ENCODE peak calls at places on chromosome 18, in five cellular contexts. One of them, this sample, is unnamed.

GRCh38 chr18:31490387-31490786 is 7.6 kb upstream of the DSG2 start:
- DNase-seq in A549: peak
- DNase-seq in H1: no peak
- DNase-seq in HepG2: no peak
- DNase-seq in K562: no peak
- DNase-seq in this sample: no peak

GRCh38 chr18:32092422-32093105 is 890 bp downstream of the RNF138 start:
- DNase-seq in A549: peak
- DNase-seq in H1: peak
- DNase-seq in HepG2: peak
- DNase-seq in K562: peak
- DNase-seq in this sample: peak

GRCh38 chr18:63578357-63578958 is 8.7 kb upstream of the SERPINB13 start:
- DNase-seq in A549: peak
- DNase-seq in H1: no peak
- DNase-seq in HepG2: peak
- DNase-seq in K562: peak
- DNase-seq in this sample: peak

GRCh38 chr18:48885266-48885950 is 65.4 kb downstream of the SMAD7 start:
- DNase-seq in A549: no peak
- DNase-seq in H1: no peak
- DNase-seq in HepG2: no peak
- DNase-seq in K562: no peak
- DNase-seq in this sample: no peak

GRCh38 chr18:62044490-62045000 is 142.3 kb downstream of the PIGN start:
- DNase-seq in A549: no peak
- DNase-seq in H1: no peak
- DNase-seq in HepG2: no peak
- DNase-seq in K562: no peak
- DNase-seq in this sample: no peak

GRCh38 chr18:71707985-71708500 is 836.1 kb downstream of the CBLN2 start:
- DNase-seq in A549: no peak
- DNase-seq in H1: no peak
- DNase-seq in HepG2: no peak
- DNase-seq in K562: no peak
- DNase-seq in this sample: no peak

GRCh38 chr18:60722742-60723141 is 350.2 kb upstream of the MC4R start:
- DNase-seq in A549: no peak
- DNase-seq in H1: no peak
- DNase-seq in HepG2: no peak
- DNase-seq in K562: no peak
- DNase-seq in this sample: no peak

GRCh38 chr18:23719634-23720201 is 30.5 kb downstream of the LAMA3 start:
- DNase-seq in A549: peak
- DNase-seq in H1: peak
- DNase-seq in HepG2: peak
- DNase-seq in K562: peak
- DNase-seq in this sample: peak

GRCh38 chr18:48190994-48191393 is 218.2 kb downstream of the ZBTB7C start:
- DNase-seq in A549: no peak
- DNase-seq in H1: no peak
- DNase-seq in HepG2: no peak
- DNase-seq in K562: no peak
- DNase-seq in this sample: no peak

GRCh38 chr18:48293954-48294893 is 115.0 kb downstream of the ZBTB7C start:
- DNase-seq in A549: no peak
- DNase-seq in H1: no peak
- DNase-seq in HepG2: no peak
- DNase-seq in K562: no peak
- DNase-seq in this sample: no peak

GRCh38 chr18:73479472-73479871 is 611.7 kb upstream of the NETO1 start:
- DNase-seq in A549: no peak
- DNase-seq in H1: no peak
- DNase-seq in HepG2: no peak
- DNase-seq in K562: no peak
- DNase-seq in this sample: peak

GRCh38 chr18:35063875-35064274 is 22.7 kb downstream of the MAPRE2 start:
- DNase-seq in A549: no peak
- DNase-seq in H1: no peak
- DNase-seq in HepG2: no peak
- DNase-seq in K562: no peak
- DNase-seq in this sample: no peak

GRCh38 chr18:45967007-45967706 is at the start of gene EPG5:
- DNase-seq in A549: peak
- DNase-seq in H1: peak
- DNase-seq in HepG2: peak
- DNase-seq in K562: peak
- DNase-seq in this sample: peak

GRCh38 chr18:80202264-80202998 is 44.9 kb downstream of the PARD6G start:
- DNase-seq in A549: no peak
- DNase-seq in H1: no peak
- DNase-seq in HepG2: no peak
- DNase-seq in K562: no peak
- DNase-seq in this sample: no peak

GRCh38 chr18:65398347-65398746 is 352.5 kb upstream of the CDH7 start:
- DNase-seq in A549: no peak
- DNase-seq in H1: no peak
- DNase-seq in HepG2: no peak
- DNase-seq in K562: no peak
- DNase-seq in this sample: no peak

GRCh38 chr18:49734836-49735235 is 78.5 kb downstream of the ACAA2 start:
- DNase-seq in A549: no peak
- DNase-seq in H1: no peak
- DNase-seq in HepG2: no peak
- DNase-seq in K562: no peak
- DNase-seq in this sample: no peak

GRCh38 chr18:35344736-35345459 is 678 bp upstream of the ZNF24 start:
- DNase-seq in A549: no peak
- DNase-seq in H1: no peak
- DNase-seq in HepG2: no peak
- DNase-seq in K562: no peak
- DNase-seq in this sample: no peak

GRCh38 chr18:3180325-3180724 is 39.4 kb downstream of the MYOM1 start:
- DNase-seq in A549: no peak
- DNase-seq in H1: no peak
- DNase-seq in HepG2: no peak
- DNase-seq in K562: no peak
- DNase-seq in this sample: peak
- TF ChIP-seq MAFK in A549: no peak
- TF ChIP-seq MAFK in H1: no peak
- TF ChIP-seq MAFK in HepG2: no peak
- TF ChIP-seq MAFK in K562: no peak
- TF ChIP-seq MAFK in this sample: no peak

DNA sequence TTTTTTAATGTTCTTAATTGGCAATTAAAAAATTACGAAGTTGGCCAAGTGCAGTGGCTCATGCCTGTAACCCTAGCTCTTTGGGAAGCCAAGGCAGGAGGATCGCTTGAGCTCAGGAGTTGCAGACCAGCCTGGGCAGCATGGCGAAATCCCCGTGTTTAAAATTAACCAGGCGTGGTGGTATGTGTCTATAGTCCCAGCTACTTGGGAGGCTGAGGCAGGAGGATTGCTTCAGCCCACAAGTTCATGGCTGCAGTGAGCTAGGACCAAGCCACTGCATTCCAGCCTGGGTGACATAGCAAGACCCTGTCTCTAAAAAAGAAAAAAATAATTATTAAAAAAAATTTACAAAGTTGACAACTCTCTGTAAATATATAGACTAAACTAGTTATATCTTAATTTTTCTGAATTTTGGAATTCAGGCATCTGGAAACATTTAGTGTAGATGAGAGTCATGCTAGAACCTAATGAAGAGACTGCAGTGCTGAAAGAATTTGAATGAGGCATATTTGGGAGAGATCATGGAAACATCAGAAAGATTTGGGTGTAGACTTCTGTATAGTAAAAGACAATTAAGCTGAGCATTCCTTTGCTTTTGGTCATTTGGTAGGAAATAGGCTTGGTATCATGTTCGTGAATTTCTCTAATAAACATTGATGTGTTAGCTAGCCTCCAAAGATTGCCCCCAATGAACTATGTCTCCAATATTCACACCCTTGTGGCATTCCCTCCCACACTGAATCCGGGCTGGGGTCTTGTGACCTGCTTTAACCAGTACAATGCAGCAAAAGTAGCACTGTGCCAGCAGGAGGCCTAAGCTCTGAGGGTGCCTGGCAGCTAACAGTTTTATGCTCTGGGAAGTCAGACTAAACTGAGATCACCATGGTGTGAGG is 4.2 kb upstream of the ROCK1 start:
- DNase-seq in A549: no peak
- DNase-seq in H1: no peak
- DNase-seq in HepG2: no peak
- DNase-seq in K562: no peak
- DNase-seq in this sample: peak
- TF ChIP-seq MAFK in A549: no peak
- TF ChIP-seq MAFK in H1: no peak
- TF ChIP-seq MAFK in HepG2: no peak
- TF ChIP-seq MAFK in K562: no peak
- TF ChIP-seq MAFK in this sample: no peak

GRCh38 chr18:69649678-69650077 is 249.0 kb downstream of the DOK6 start:
- DNase-seq in A549: no peak
- DNase-seq in H1: no peak
- DNase-seq in HepG2: no peak
- DNase-seq in K562: no peak
- DNase-seq in this sample: no peak

GRCh38 chr18:69647695-69648094 is 247.0 kb downstream of the DOK6 start:
- DNase-seq in A549: no peak
- DNase-seq in H1: no peak
- DNase-seq in HepG2: no peak
- DNase-seq in K562: no peak
- DNase-seq in this sample: no peak

GRCh38 chr18:69651243-69651642 is 250.6 kb downstream of the DOK6 start:
- DNase-seq in A549: no peak
- DNase-seq in H1: no peak
- DNase-seq in HepG2: no peak
- DNase-seq in K562: no peak
- DNase-seq in this sample: no peak

DNA sequence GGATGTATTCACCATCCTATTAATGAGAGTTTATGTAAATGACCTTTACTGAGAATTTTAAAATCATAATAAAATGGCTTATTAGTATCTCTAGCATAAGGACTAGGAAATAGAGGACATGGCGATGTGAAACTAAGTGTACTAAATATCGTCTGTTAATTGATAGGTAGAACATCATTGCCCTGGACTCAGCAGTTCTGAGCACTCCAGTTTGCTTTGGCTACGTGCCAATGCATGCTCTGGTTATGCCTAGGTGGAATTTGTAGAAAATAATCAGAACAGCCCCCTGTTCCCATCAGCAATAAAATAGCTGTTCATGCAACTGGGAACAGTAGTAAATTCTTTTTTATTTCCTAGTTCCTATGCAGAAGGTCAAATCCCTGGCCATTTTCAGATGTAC is 247.8 kb downstream of the DOK6 start:
- DNase-seq in A549: no peak
- DNase-seq in H1: no peak
- DNase-seq in HepG2: peak
- DNase-seq in K562: no peak
- DNase-seq in this sample: no peak
- TF ChIP-seq MAFK in A549: no peak
- TF ChIP-seq MAFK in H1: no peak
- TF ChIP-seq MAFK in HepG2: no peak
- TF ChIP-seq MAFK in K562: no peak
- TF ChIP-seq MAFK in this sample: no peak

GRCh38 chr18:78771496-78772368 is 207.9 kb upstream of the SALL3 start:
- DNase-seq in A549: no peak
- DNase-seq in H1: no peak
- DNase-seq in HepG2: no peak
- DNase-seq in K562: no peak
- DNase-seq in this sample: no peak
- TF ChIP-seq MAFK in A549: no peak
- TF ChIP-seq MAFK in H1: no peak
- TF ChIP-seq MAFK in HepG2: no peak
- TF ChIP-seq MAFK in K562: no peak
- TF ChIP-seq MAFK in this sample: no peak

GRCh38 chr18:50871846-50872245 is 7.1 kb upstream of the ME2 start:
- DNase-seq in A549: no peak
- DNase-seq in H1: no peak
- DNase-seq in HepG2: no peak
- DNase-seq in K562: no peak
- DNase-seq in this sample: no peak

GRCh38 chr18:50869150-50869549 is 9.8 kb upstream of the ME2 start:
- DNase-seq in A549: no peak
- DNase-seq in H1: no peak
- DNase-seq in HepG2: no peak
- DNase-seq in K562: no peak
- DNase-seq in this sample: no peak

GRCh38 chr18:50875966-50876536 is 2.9 kb upstream of the ME2 start:
- DNase-seq in A549: no peak
- DNase-seq in H1: no peak
- DNase-seq in HepG2: no peak
- DNase-seq in K562: no peak
- DNase-seq in this sample: no peak

GRCh38 chr18:50866765-50867164 is 12.2 kb upstream of the ME2 start:
- DNase-seq in A549: no peak
- DNase-seq in H1: no peak
- DNase-seq in HepG2: no peak
- DNase-seq in K562: no peak
- DNase-seq in this sample: no peak

GRCh38 chr18:50870138-50870845 is 8.6 kb upstream of the ME2 start:
- DNase-seq in A549: peak
- DNase-seq in H1: no peak
- DNase-seq in HepG2: no peak
- DNase-seq in K562: no peak
- DNase-seq in this sample: peak
- TF ChIP-seq MAFK in A549: no peak
- TF ChIP-seq MAFK in H1: no peak
- TF ChIP-seq MAFK in HepG2: no peak
- TF ChIP-seq MAFK in K562: no peak
- TF ChIP-seq MAFK in this sample: no peak

DNA sequence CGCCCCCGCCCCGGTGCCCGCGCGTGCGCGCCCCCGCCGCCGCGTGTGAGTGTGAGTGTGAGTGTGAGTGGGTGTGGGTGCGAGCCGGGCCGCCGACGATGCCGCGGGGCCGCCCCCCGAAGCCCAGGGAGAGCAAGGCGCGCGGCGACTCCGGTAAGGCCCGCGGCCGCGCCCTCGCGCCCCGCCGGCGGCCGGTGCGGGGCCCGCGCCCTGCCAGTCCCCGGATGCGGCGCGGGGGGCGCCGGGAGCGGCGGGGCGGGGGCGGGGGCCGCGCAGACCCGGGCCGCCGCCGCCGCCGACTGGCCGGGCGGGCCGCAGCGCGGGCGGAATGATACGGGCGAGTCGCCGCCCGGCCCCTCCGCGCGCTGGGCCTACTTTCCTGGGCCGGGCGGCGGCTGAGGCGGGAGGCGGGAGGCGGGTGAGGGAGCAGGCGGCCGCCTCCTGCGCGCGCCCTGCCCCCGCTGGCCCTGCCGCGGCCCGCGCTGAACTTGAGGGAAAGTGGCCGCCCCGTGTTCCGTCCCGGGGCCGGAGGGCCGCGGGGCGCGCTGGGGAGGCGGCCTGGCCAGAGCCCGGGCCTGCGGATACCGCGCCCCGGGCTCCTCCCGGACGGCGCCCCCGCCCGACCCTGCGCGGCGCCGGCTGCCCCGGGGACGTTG is at the start of gene ZNF236:
- DNase-seq in A549: peak
- DNase-seq in H1: no peak
- DNase-seq in HepG2: peak
- DNase-seq in K562: peak
- DNase-seq in this sample: peak
- TF ChIP-seq MAFK in A549: no peak
- TF ChIP-seq MAFK in H1: no peak
- TF ChIP-seq MAFK in HepG2: no peak
- TF ChIP-seq MAFK in K562: no peak
- TF ChIP-seq MAFK in this sample: no peak